ENCODE peak calls at places on chromosomes 4 and X, in eight cellular contexts. J, U, F, C, X, T, D and V are unnamed samples.

GRCh38 chrX:17025903-17026302 is 79.4 kb downstream of the REPS2 start:
- DNase-seq in T (no peak), U (no peak), C (no peak), X (no peak), J (no peak), D (no peak), F (no peak), V (no peak)

GRCh38 chr4:150582101-150582565 is at the start of gene MAB21L2:
- DNase-seq in X (no peak), U (no peak), C (no peak), T (no peak), D (no peak), J (no peak), F (peak; percentile 18), V (no peak)

GRCh38 chr4:151781026-151781425 is 20.2 kb upstream of the GATB start:
- DNase-seq in X (no peak), U (no peak), C (no peak), F (no peak), J (no peak), T (no peak), D (no peak), V (no peak)

GRCh38 chrX:44913656-44914531 is 40.9 kb downstream of the KDM6A start:
- DNase-seq in U (no peak), T (no peak), F (no peak), D (no peak), C (no peak), X (no peak), J (no peak), V (no peak)

GRCh38 chr4:140092094-140092820 is 61.7 kb downstream of the MAML3 start:
- DNase-seq in X (no peak), J (no peak), F (peak; percentile 52), D (peak; percentile 50), U (no peak), T (no peak), C (no peak), V (no peak)

GRCh38 chrX:154372612-154373022 is 1.8 kb downstream of the FLNA start:
- DNase-seq in D (no peak), U (no peak), C (no peak), F (no peak), J (no peak), T (no peak), X (no peak), V (no peak)

GRCh38 chr4:4386736-4387392 is at the start of gene NSG1:
- DNase-seq in C (no peak), X (no peak), F (peak; percentile 78), D (peak; percentile 73), U (peak; percentile 78), T (peak; percentile 53), J (no peak), V (no peak)

GRCh38 chrX:153646620-153647373 is at the start of gene DUSP9:
- DNase-seq in X (no peak), U (peak; percentile 76), J (no peak), C (no peak), D (peak; percentile 78), F (peak; percentile 87), T (no peak), V (no peak)

GRCh38 chr4:146224331-146224966 is 10.1 kb downstream of the REELD1 start:
- DNase-seq in C (no peak), J (no peak), T (peak; percentile 26), F (no peak), X (no peak), U (no peak), D (no peak), V (no peak)

GRCh38 chr4:72670521-72670920 is 101.5 kb upstream of the ADAMTS3 start:
- DNase-seq in J (no peak), F (no peak), X (no peak), U (no peak), C (no peak), D (no peak), T (no peak), V (no peak)

GRCh38 chr4:29277381-29277780 is 1442.8 kb upstream of the PCDH7 start:
- DNase-seq in T (no peak), J (no peak), F (no peak), D (no peak), C (no peak), U (no peak), X (no peak), V (peak; percentile 2)

GRCh38 chrX:7090506-7091095 is 56.9 kb upstream of the STS start:
- DNase-seq in J (no peak), X (no peak), D (no peak), U (no peak), F (no peak), T (no peak), C (no peak), V (no peak)

GRCh38 chrX:47063179-47063578 is 15.1 kb upstream of the RGN start:
- DNase-seq in X (no peak), J (no peak), U (no peak), D (no peak), T (no peak), F (no peak), C (no peak), V (no peak)

GRCh38 chr4:174256277-174256713 is 27.2 kb downstream of the FBXO8 start:
- DNase-seq in U (no peak), T (no peak), D (no peak), X (no peak), J (peak; percentile 3), F (no peak), C (no peak), V (no peak)

GRCh38 chr4:165621983-165622382 is 243.2 kb downstream of the CPE start:
- DNase-seq in T (no peak), C (no peak), X (no peak), U (no peak), J (no peak), D (no peak), F (no peak), V (no peak)

GRCh38 chr4:15677507-15677988 is 4.1 kb upstream of the FAM200B start:
- DNase-seq in J (no peak), U (no peak), D (peak; percentile 19), C (no peak), F (no peak), X (no peak), T (no peak), V (no peak)

GRCh38 chr4:48742412-48742811 is 37.7 kb downstream of the FRYL start:
- DNase-seq in X (no peak), T (no peak), F (no peak), C (no peak), J (no peak), U (no peak), D (no peak), V (no peak)

GRCh38 chrX:137430984-137431475 is 134.9 kb upstream of the ZIC3 start:
- DNase-seq in C (no peak), F (no peak), D (no peak), X (no peak), T (no peak), U (no peak), J (no peak), V (no peak)

GRCh38 chr4:7591409-7592063 is 156.8 kb upstream of the PSAPL1 start:
- DNase-seq in D (no peak), T (no peak), J (no peak), U (no peak), X (no peak), C (no peak), F (no peak), V (no peak)

GRCh38 chr4:174918058-174918457 is at the start of gene ADAM29:
- DNase-seq in X (no peak), T (peak; percentile 51), D (no peak), C (no peak), U (no peak), F (no peak), J (no peak), V (no peak)

GRCh38 chr4:140718240-140718639 is 37.9 kb downstream of the TBC1D9 start:
- DNase-seq in F (no peak), T (no peak), X (no peak), C (no peak), D (no peak), U (no peak), J (peak; percentile 58), V (no peak)

GRCh38 chr4:98659741-98660507 is 1.5 kb upstream of the TSPAN5 start:
- DNase-seq in J (peak; percentile 20), X (no peak), U (no peak), T (no peak), C (no peak), F (no peak), D (no peak), V (no peak)